ENCODE peak calls at places on chromosomes 7 and 10, in six cellular contexts. W is astrocyte, I is fibroblast of lung, O is H1, S is neural progenitor cell, V is GM23338. P is an unnamed sample.

GRCh38 chr7:102287465-102288146 is 938 bp downstream of the SH2B2 start:
- DNase-seq in W (no peak), I (peak), O (no peak), S (peak), V (peak), P (peak)

GRCh38 chr10:76428541-76429330 is 997.3 kb downstream of the LRMDA start:
- DNase-seq in W (peak), I (peak), O (no peak), S (no peak), V (peak), P (peak)

GRCh38 chr10:33132626-33133025 is 174.6 kb upstream of the ITGB1 start:
- DNase-seq in W (no peak), I (no peak), O (no peak), S (no peak), V (peak), P (no peak)

GRCh38 chr10:32985341-32985764 is 27.3 kb upstream of the ITGB1 start:
- DNase-seq in W (no peak), I (no peak), O (no peak), S (no peak), V (no peak), P (no peak)

GRCh38 chr7:107622429-107622828 is 38.2 kb upstream of the SLC26A4 start:
- DNase-seq in W (peak), I (peak), O (no peak), S (no peak), V (no peak), P (peak)

GRCh38 chr7:34211003-34211402 is 305.7 kb downstream of the BMPER start:
- DNase-seq in W (no peak), I (no peak), O (no peak), S (no peak), V (peak), P (no peak)

GRCh38 chr10:33237736-33238624 is 96.5 kb downstream of the NRP1 start:
- DNase-seq in W (peak), I (peak), O (peak), S (no peak), V (no peak), P (peak)

GRCh38 chr7:146661929-146662328 is 545.3 kb downstream of the CNTNAP2 start:
- DNase-seq in W (no peak), I (no peak), O (no peak), S (no peak), V (no peak), P (no peak)

GRCh38 chr10:114632869-114633715 is 25.0 kb downstream of the ABLIM1 start:
- DNase-seq in W (peak), I (peak), O (no peak), S (peak), V (no peak), P (peak)

GRCh38 chr10:125691160-125691981 is 8.4 kb upstream of the TEX36 start:
- DNase-seq in W (peak), I (no peak), O (no peak), S (no peak), V (no peak), P (no peak)

DNA sequence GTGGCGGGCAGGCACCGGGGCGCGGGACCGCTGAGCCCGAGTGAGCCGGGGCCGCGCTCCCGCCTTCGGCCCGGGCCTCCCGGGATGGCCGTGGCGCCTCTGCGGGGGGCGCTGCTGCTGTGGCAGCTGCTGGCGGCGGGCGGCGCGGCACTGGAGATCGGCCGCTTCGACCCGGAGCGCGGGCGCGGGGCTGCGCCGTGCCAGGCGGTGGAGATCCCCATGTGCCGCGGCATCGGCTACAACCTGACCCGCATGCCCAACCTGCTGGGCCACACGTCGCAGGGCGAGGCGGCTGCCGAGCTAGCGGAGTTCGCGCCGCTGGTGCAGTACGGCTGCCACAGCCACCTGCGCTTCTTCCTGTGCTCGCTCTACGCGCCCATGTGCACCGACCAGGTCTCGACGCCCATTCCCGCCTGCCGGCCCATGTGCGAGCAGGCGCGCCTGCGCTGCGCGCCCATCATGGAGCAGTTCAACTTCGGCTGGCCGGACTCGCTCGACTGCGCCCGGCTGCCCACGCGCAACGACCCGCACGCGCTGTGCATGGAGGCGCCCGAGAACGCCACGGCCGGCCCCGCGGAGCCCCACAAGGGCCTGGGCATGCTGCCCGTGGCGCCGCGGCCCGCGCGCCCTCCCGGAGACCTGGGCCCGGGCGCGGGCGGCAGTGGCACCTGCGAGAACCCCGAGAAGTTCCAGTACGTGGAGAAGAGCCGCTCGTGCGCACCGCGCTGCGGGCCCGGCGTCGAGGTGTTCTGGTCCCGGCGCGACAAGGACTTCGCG is 534 bp downstream of the FZD9 start:
- DNase-seq in W (no peak), I (no peak), O (peak), S (no peak), V (peak), P (no peak)
- TF ChIP-seq EZH2 in W (no peak), I (no peak), O (no peak), S (no peak), V (no peak), P (no peak)

GRCh38 chr10:22345301-22346086 is at the start of gene SPAG6:
- DNase-seq in W (no peak), I (no peak), O (no peak), S (peak), V (peak), P (peak)
- H3K4me3 ChIP-seq in W (no peak), I (no peak), O (peak), S (peak), V (peak), P (no peak)

GRCh38 chr10:26863677-26864076 is 2.9 kb upstream of the ABI1 start:
- DNase-seq in W (no peak), I (no peak), O (no peak), S (no peak), V (no peak), P (no peak)
- H2AFZ ChIP-seq in W (no peak), I (no peak), O (no peak), S (no peak), V (no peak), P (no peak)

DNA sequence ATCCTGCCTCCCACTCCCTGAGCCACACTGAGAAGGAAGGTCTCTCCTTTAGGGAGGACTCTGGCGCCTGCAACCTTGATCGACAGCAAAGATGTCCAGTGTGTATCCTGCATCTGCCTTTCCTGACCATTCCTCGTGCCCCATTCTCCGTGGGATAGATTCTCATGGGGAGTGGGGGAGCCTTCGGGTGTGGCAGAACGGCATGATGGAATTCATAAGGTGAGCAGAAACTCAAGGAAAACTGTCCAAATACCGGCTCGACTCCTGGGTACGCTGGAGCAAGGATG is 633 bp upstream of the RARRES2 start:
- DNase-seq in W (no peak), I (no peak), O (no peak), S (no peak), V (no peak), P (no peak)
- TF ChIP-seq EZH2 in W (no peak), I (no peak), O (no peak), S (no peak), V (no peak), P (no peak)

DNA sequence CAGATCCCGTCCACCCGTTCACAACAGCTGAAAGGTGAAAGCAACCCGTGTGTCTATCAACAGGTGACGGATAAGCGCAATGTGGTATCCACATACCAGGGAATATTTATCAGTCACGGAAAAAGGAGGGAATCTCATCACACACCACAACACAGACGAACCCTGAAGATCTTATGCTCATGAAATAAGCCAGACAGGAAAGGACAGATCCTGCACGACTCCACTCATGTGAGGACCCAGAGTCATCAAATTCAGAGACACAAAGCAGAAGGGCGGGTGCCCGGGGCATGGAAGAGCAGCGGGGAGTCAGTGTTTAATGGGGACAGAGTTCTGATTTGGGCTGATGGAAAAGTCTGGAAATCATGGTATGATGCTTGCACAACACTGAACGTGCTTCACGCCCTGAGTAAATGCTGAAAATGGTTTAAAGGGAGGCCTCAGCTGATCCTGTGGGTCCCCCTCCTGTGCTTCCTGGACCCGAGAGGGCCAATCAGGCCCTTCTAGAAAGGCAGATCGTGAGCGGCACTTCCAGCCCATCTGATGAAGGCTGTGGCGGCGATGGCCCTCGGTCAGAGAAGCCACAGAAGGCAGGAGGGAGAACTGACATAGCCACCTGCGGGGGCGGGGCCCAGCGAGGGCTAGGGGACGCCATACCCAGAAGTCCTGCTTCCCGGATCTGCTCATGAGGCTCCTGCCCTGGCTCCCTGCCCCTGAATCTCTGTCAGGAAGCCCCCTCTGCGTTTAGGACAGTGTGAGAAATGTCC is 19.1 kb downstream of the WDR86 start:
- DNase-seq in W (no peak), I (no peak), O (no peak), S (no peak), V (peak), P (no peak)
- H3K4me3 ChIP-seq in W (no peak), I (no peak), O (no peak), S (no peak), V (no peak), P (no peak)